ENCODE peak calls at places on chromosome 10, in eight cellular contexts. One of them, this sample, is unnamed.

GRCh38 chr10:63494951-63495350 is 26.2 kb upstream of the REEP3 start:
- DNase-seq in activated CD4-positive, CD25-positive, alpha-beta regulatory T cell: no peak
- DNase-seq in KBM-7: no peak
- DNase-seq in H9: no peak
- DNase-seq in T47D: no peak
- DNase-seq in hypothalamus: no peak
- DNase-seq in SW480: no peak
- DNase-seq in mammary epithelial cell: no peak
- DNase-seq in this sample: no peak

GRCh38 chr10:99784025-99784730 is 1.7 kb downstream of the ABCC2 start:
- DNase-seq in activated CD4-positive, CD25-positive, alpha-beta regulatory T cell: no peak
- DNase-seq in KBM-7: no peak
- DNase-seq in H9: no peak
- DNase-seq in T47D: no peak
- DNase-seq in hypothalamus: no peak
- DNase-seq in SW480: no peak
- DNase-seq in mammary epithelial cell: peak
- DNase-seq in this sample: no peak

GRCh38 chr10:89494615-89495014 is 40.8 kb downstream of the SLC16A12 start:
- DNase-seq in activated CD4-positive, CD25-positive, alpha-beta regulatory T cell: no peak
- DNase-seq in KBM-7: no peak
- DNase-seq in H9: no peak
- DNase-seq in T47D: no peak
- DNase-seq in hypothalamus: no peak
- DNase-seq in SW480: no peak
- DNase-seq in mammary epithelial cell: no peak
- DNase-seq in this sample: no peak

GRCh38 chr10:88066876-88067275 is 203.5 kb downstream of the PTEN start:
- DNase-seq in activated CD4-positive, CD25-positive, alpha-beta regulatory T cell: no peak
- DNase-seq in KBM-7: peak
- DNase-seq in H9: no peak
- DNase-seq in T47D: no peak
- DNase-seq in hypothalamus: no peak
- DNase-seq in SW480: no peak
- DNase-seq in mammary epithelial cell: no peak
- DNase-seq in this sample: no peak

GRCh38 chr10:47311900-47312662 is 10.2 kb upstream of the GDF2 start:
- DNase-seq in activated CD4-positive, CD25-positive, alpha-beta regulatory T cell: peak
- DNase-seq in KBM-7: peak
- DNase-seq in H9: peak
- DNase-seq in T47D: peak
- DNase-seq in hypothalamus: peak
- DNase-seq in SW480: peak
- DNase-seq in mammary epithelial cell: peak
- DNase-seq in this sample: peak

GRCh38 chr10:123936426-123936825 is 44.8 kb upstream of the CPXM2 start:
- DNase-seq in activated CD4-positive, CD25-positive, alpha-beta regulatory T cell: no peak
- DNase-seq in KBM-7: no peak
- DNase-seq in H9: no peak
- DNase-seq in T47D: no peak
- DNase-seq in hypothalamus: no peak
- DNase-seq in SW480: no peak
- DNase-seq in mammary epithelial cell: no peak
- DNase-seq in this sample: no peak

GRCh38 chr10:4073912-4074311 is 288.9 kb upstream of the KLF6 start:
- DNase-seq in activated CD4-positive, CD25-positive, alpha-beta regulatory T cell: no peak
- DNase-seq in KBM-7: no peak
- DNase-seq in H9: no peak
- DNase-seq in T47D: no peak
- DNase-seq in hypothalamus: no peak
- DNase-seq in SW480: no peak
- DNase-seq in mammary epithelial cell: peak
- DNase-seq in this sample: no peak

GRCh38 chr10:24384954-24385353 is 176.0 kb downstream of the KIAA1217 start:
- DNase-seq in activated CD4-positive, CD25-positive, alpha-beta regulatory T cell: no peak
- DNase-seq in KBM-7: no peak
- DNase-seq in H9: no peak
- DNase-seq in T47D: no peak
- DNase-seq in hypothalamus: no peak
- DNase-seq in SW480: no peak
- DNase-seq in mammary epithelial cell: no peak
- DNase-seq in this sample: no peak

GRCh38 chr10:94853065-94853464 is 85.4 kb upstream of the CYP2C9 start:
- DNase-seq in activated CD4-positive, CD25-positive, alpha-beta regulatory T cell: no peak
- DNase-seq in KBM-7: no peak
- DNase-seq in H9: no peak
- DNase-seq in T47D: no peak
- DNase-seq in hypothalamus: no peak
- DNase-seq in SW480: no peak
- DNase-seq in mammary epithelial cell: no peak
- DNase-seq in this sample: no peak

GRCh38 chr10:122042836-122043235 is 53.9 kb downstream of the TACC2 start:
- DNase-seq in activated CD4-positive, CD25-positive, alpha-beta regulatory T cell: no peak
- DNase-seq in KBM-7: no peak
- DNase-seq in H9: no peak
- DNase-seq in T47D: no peak
- DNase-seq in hypothalamus: no peak
- DNase-seq in SW480: no peak
- DNase-seq in mammary epithelial cell: no peak
- DNase-seq in this sample: no peak

GRCh38 chr10:43852141-43852540 is 203.5 kb upstream of the ZNF32 start:
- DNase-seq in activated CD4-positive, CD25-positive, alpha-beta regulatory T cell: no peak
- DNase-seq in KBM-7: no peak
- DNase-seq in H9: no peak
- DNase-seq in T47D: no peak
- DNase-seq in hypothalamus: no peak
- DNase-seq in SW480: no peak
- DNase-seq in mammary epithelial cell: no peak
- DNase-seq in this sample: no peak

GRCh38 chr10:52927678-52928077 is 155.1 kb upstream of the MBL2 start:
- DNase-seq in activated CD4-positive, CD25-positive, alpha-beta regulatory T cell: no peak
- DNase-seq in KBM-7: no peak
- DNase-seq in H9: no peak
- DNase-seq in T47D: no peak
- DNase-seq in hypothalamus: no peak
- DNase-seq in SW480: no peak
- DNase-seq in mammary epithelial cell: no peak
- DNase-seq in this sample: no peak

GRCh38 chr10:93821051-93821772 is 63.5 kb downstream of the LGI1 start:
- DNase-seq in activated CD4-positive, CD25-positive, alpha-beta regulatory T cell: no peak
- DNase-seq in KBM-7: peak
- DNase-seq in H9: no peak
- DNase-seq in T47D: no peak
- DNase-seq in hypothalamus: no peak
- DNase-seq in SW480: peak
- DNase-seq in mammary epithelial cell: peak
- DNase-seq in this sample: no peak

GRCh38 chr10:3835770-3836169 is 50.8 kb upstream of the KLF6 start:
- DNase-seq in activated CD4-positive, CD25-positive, alpha-beta regulatory T cell: no peak
- DNase-seq in KBM-7: peak
- DNase-seq in H9: no peak
- DNase-seq in T47D: no peak
- DNase-seq in hypothalamus: no peak
- DNase-seq in SW480: no peak
- DNase-seq in mammary epithelial cell: no peak
- DNase-seq in this sample: no peak

GRCh38 chr10:12358863-12359647 is 9.7 kb downstream of the CAMK1D start:
- DNase-seq in activated CD4-positive, CD25-positive, alpha-beta regulatory T cell: no peak
- DNase-seq in KBM-7: no peak
- DNase-seq in H9: no peak
- DNase-seq in T47D: no peak
- DNase-seq in hypothalamus: no peak
- DNase-seq in SW480: no peak
- DNase-seq in mammary epithelial cell: no peak
- DNase-seq in this sample: no peak

GRCh38 chr10:63987212-63987611 is 466.0 kb downstream of the REEP3 start:
- DNase-seq in activated CD4-positive, CD25-positive, alpha-beta regulatory T cell: no peak
- DNase-seq in KBM-7: no peak
- DNase-seq in H9: no peak
- DNase-seq in T47D: no peak
- DNase-seq in hypothalamus: no peak
- DNase-seq in SW480: no peak
- DNase-seq in mammary epithelial cell: no peak
- DNase-seq in this sample: no peak

GRCh38 chr10:18367840-18368239 is 227.6 kb downstream of the CACNB2 start:
- DNase-seq in activated CD4-positive, CD25-positive, alpha-beta regulatory T cell: no peak
- DNase-seq in KBM-7: no peak
- DNase-seq in H9: no peak
- DNase-seq in T47D: no peak
- DNase-seq in hypothalamus: no peak
- DNase-seq in SW480: no peak
- DNase-seq in mammary epithelial cell: no peak
- DNase-seq in this sample: no peak

GRCh38 chr10:339038-339391 is 203.8 kb downstream of the ZMYND11 start:
- DNase-seq in activated CD4-positive, CD25-positive, alpha-beta regulatory T cell: no peak
- DNase-seq in KBM-7: no peak
- DNase-seq in H9: no peak
- DNase-seq in T47D: no peak
- DNase-seq in hypothalamus: no peak
- DNase-seq in SW480: no peak
- DNase-seq in mammary epithelial cell: no peak
- DNase-seq in this sample: no peak

GRCh38 chr10:62856021-62856420 is 39.9 kb upstream of the EGR2 start:
- DNase-seq in activated CD4-positive, CD25-positive, alpha-beta regulatory T cell: no peak
- DNase-seq in KBM-7: no peak
- DNase-seq in H9: no peak
- DNase-seq in T47D: no peak
- DNase-seq in hypothalamus: no peak
- DNase-seq in SW480: no peak
- DNase-seq in mammary epithelial cell: peak
- DNase-seq in this sample: no peak

GRCh38 chr10:28242560-28243204 is 60.2 kb downstream of the MPP7 start:
- DNase-seq in activated CD4-positive, CD25-positive, alpha-beta regulatory T cell: no peak
- DNase-seq in KBM-7: no peak
- DNase-seq in H9: no peak
- DNase-seq in T47D: no peak
- DNase-seq in hypothalamus: no peak
- DNase-seq in SW480: no peak
- DNase-seq in mammary epithelial cell: peak
- DNase-seq in this sample: no peak

GRCh38 chr10:54067361-54067760 is 733.7 kb downstream of the PCDH15 start:
- DNase-seq in activated CD4-positive, CD25-positive, alpha-beta regulatory T cell: no peak
- DNase-seq in KBM-7: no peak
- DNase-seq in H9: no peak
- DNase-seq in T47D: no peak
- DNase-seq in hypothalamus: no peak
- DNase-seq in SW480: no peak
- DNase-seq in mammary epithelial cell: no peak
- DNase-seq in this sample: no peak

GRCh38 chr10:76034236-76035009 is 603.0 kb downstream of the LRMDA start:
- DNase-seq in activated CD4-positive, CD25-positive, alpha-beta regulatory T cell: no peak
- DNase-seq in KBM-7: no peak
- DNase-seq in H9: no peak
- DNase-seq in T47D: no peak
- DNase-seq in hypothalamus: no peak
- DNase-seq in SW480: no peak
- DNase-seq in mammary epithelial cell: no peak
- DNase-seq in this sample: no peak

GRCh38 chr10:17756557-17757208 is 4.7 kb downstream of the TMEM236 start:
- DNase-seq in activated CD4-positive, CD25-positive, alpha-beta regulatory T cell: no peak
- DNase-seq in KBM-7: no peak
- DNase-seq in H9: no peak
- DNase-seq in T47D: no peak
- DNase-seq in hypothalamus: no peak
- DNase-seq in SW480: peak
- DNase-seq in mammary epithelial cell: peak
- DNase-seq in this sample: no peak

GRCh38 chr10:90964781-90965462 is 44.0 kb upstream of the ANKRD1 start:
- DNase-seq in activated CD4-positive, CD25-positive, alpha-beta regulatory T cell: no peak
- DNase-seq in KBM-7: no peak
- DNase-seq in H9: no peak
- DNase-seq in T47D: no peak
- DNase-seq in hypothalamus: no peak
- DNase-seq in SW480: no peak
- DNase-seq in mammary epithelial cell: no peak
- DNase-seq in this sample: no peak

GRCh38 chr10:69224862-69225657 is 4.9 kb downstream of the HKDC1 start:
- DNase-seq in activated CD4-positive, CD25-positive, alpha-beta regulatory T cell: no peak
- DNase-seq in KBM-7: no peak
- DNase-seq in H9: no peak
- DNase-seq in T47D: no peak
- DNase-seq in hypothalamus: no peak
- DNase-seq in SW480: no peak
- DNase-seq in mammary epithelial cell: peak
- DNase-seq in this sample: no peak

GRCh38 chr10:60270426-60270825 is 119.2 kb downstream of the ANK3 start:
- DNase-seq in activated CD4-positive, CD25-positive, alpha-beta regulatory T cell: no peak
- DNase-seq in KBM-7: no peak
- DNase-seq in H9: no peak
- DNase-seq in T47D: no peak
- DNase-seq in hypothalamus: no peak
- DNase-seq in SW480: no peak
- DNase-seq in mammary epithelial cell: peak
- DNase-seq in this sample: no peak

GRCh38 chr10:71218046-71218832 is 5.9 kb downstream of the UNC5B start:
- DNase-seq in activated CD4-positive, CD25-positive, alpha-beta regulatory T cell: no peak
- DNase-seq in KBM-7: no peak
- DNase-seq in H9: peak
- DNase-seq in T47D: no peak
- DNase-seq in hypothalamus: no peak
- DNase-seq in SW480: peak
- DNase-seq in mammary epithelial cell: peak
- DNase-seq in this sample: no peak

GRCh38 chr10:44947356-44948152 is 12.0 kb upstream of the RASSF4 start:
- DNase-seq in activated CD4-positive, CD25-positive, alpha-beta regulatory T cell: no peak
- DNase-seq in KBM-7: no peak
- DNase-seq in H9: peak
- DNase-seq in T47D: no peak
- DNase-seq in hypothalamus: no peak
- DNase-seq in SW480: no peak
- DNase-seq in mammary epithelial cell: peak
- DNase-seq in this sample: no peak

GRCh38 chr10:9362721-9363120 is 1308.2 kb downstream of the GATA3 start:
- DNase-seq in activated CD4-positive, CD25-positive, alpha-beta regulatory T cell: no peak
- DNase-seq in KBM-7: no peak
- DNase-seq in H9: no peak
- DNase-seq in T47D: no peak
- DNase-seq in hypothalamus: no peak
- DNase-seq in SW480: no peak
- DNase-seq in mammary epithelial cell: no peak
- DNase-seq in this sample: no peak

GRCh38 chr10:70364001-70364771 is 18.2 kb downstream of the LRRC20 start:
- DNase-seq in activated CD4-positive, CD25-positive, alpha-beta regulatory T cell: peak
- DNase-seq in KBM-7: peak
- DNase-seq in H9: peak
- DNase-seq in T47D: peak
- DNase-seq in hypothalamus: peak
- DNase-seq in SW480: peak
- DNase-seq in mammary epithelial cell: peak
- DNase-seq in this sample: peak

GRCh38 chr10:18097524-18097923 is 42.7 kb upstream of the CACNB2 start:
- DNase-seq in activated CD4-positive, CD25-positive, alpha-beta regulatory T cell: no peak
- DNase-seq in KBM-7: no peak
- DNase-seq in H9: no peak
- DNase-seq in T47D: no peak
- DNase-seq in hypothalamus: no peak
- DNase-seq in SW480: no peak
- DNase-seq in mammary epithelial cell: peak
- DNase-seq in this sample: no peak

GRCh38 chr10:71905164-71905563 is 54.1 kb upstream of the PSAP start:
- DNase-seq in activated CD4-positive, CD25-positive, alpha-beta regulatory T cell: no peak
- DNase-seq in KBM-7: no peak
- DNase-seq in H9: no peak
- DNase-seq in T47D: no peak
- DNase-seq in hypothalamus: no peak
- DNase-seq in SW480: no peak
- DNase-seq in mammary epithelial cell: no peak
- DNase-seq in this sample: no peak

GRCh38 chr10:45001382-45002148 is 842 bp downstream of the ZNF22 start:
- DNase-seq in activated CD4-positive, CD25-positive, alpha-beta regulatory T cell: no peak
- DNase-seq in KBM-7: peak
- DNase-seq in H9: peak
- DNase-seq in T47D: peak
- DNase-seq in hypothalamus: no peak
- DNase-seq in SW480: peak
- DNase-seq in mammary epithelial cell: peak
- DNase-seq in this sample: no peak

This sample was measured in neural crest cell.